ENCODE peak calls at places on chromosomes 4 and X, in five cellular contexts. A, R, Z, G and C are unnamed samples.

GRCh38 chr4:56575820-56576429 is 70.3 kb downstream of the ARL9 start:
- DNase-seq in Z (no peak), A (no peak), R (peak; percentile 53), G (no peak), C (no peak)

GRCh38 chrX:151225843-151226242 is 49.5 kb downstream of the GPR50 start:
- DNase-seq in A (no peak), G (no peak), Z (no peak), R (peak; percentile 29), C (no peak)

GRCh38 chrX:153885208-153885787 is 675 bp downstream of the L1CAM start:
- DNase-seq in G (no peak), R (no peak), Z (no peak), A (no peak), C (no peak)

GRCh38 chr4:30950737-30951136 is 230.6 kb downstream of the PCDH7 start:
- DNase-seq in A (no peak), R (peak; percentile 98), Z (no peak), G (no peak), C (no peak)

GRCh38 chrX:11759461-11760311 is 1.6 kb downstream of the MSL3 start:
- DNase-seq in G (peak; percentile 61), A (peak; percentile 82), Z (no peak), R (peak; percentile 90), C (peak; percentile 84)

GRCh38 chr4:68390205-68390604 is 40.3 kb upstream of the YTHDC1 start:
- DNase-seq in R (no peak), A (no peak), G (no peak), Z (no peak), C (no peak)

GRCh38 chrX:77299549-77299948 is 147.6 kb upstream of the FGF16 start:
- DNase-seq in A (no peak), R (no peak), G (no peak), Z (no peak), C (no peak)

GRCh38 chrX:9339603-9340569 is 125.0 kb upstream of the TBL1X start:
- DNase-seq in R (no peak), A (no peak), G (peak; percentile 42), Z (no peak), C (no peak)

GRCh38 chr4:54548831-54549460 is 108.8 kb upstream of the KIT start:
- DNase-seq in A (no peak), G (no peak), R (no peak), Z (no peak), C (no peak)

GRCh38 chr4:54545663-54546424 is 111.9 kb upstream of the KIT start:
- DNase-seq in G (no peak), Z (no peak), A (no peak), R (peak; percentile 95), C (no peak)

GRCh38 chr4:54550415-54551171 is 107.2 kb upstream of the KIT start:
- DNase-seq in G (no peak), R (peak; percentile 49), A (no peak), Z (no peak), C (no peak)

GRCh38 chr4:54547299-54548097 is 110.3 kb upstream of the KIT start:
- DNase-seq in A (no peak), R (peak; percentile 55), G (peak; percentile 59), Z (no peak), C (no peak)

GRCh38 chr4:54548098-54548620 is 109.6 kb upstream of the KIT start:
- DNase-seq in R (no peak), A (no peak), G (no peak), Z (no peak), C (no peak)
- H3K4me3 ChIP-seq in R (no peak overlapping the region), A (no peak overlapping the region), G (no peak overlapping the region), Z (no peak overlapping the region), C (no peak overlapping the region)

GRCh38 chrX:17654116-17654515 is 83.2 kb upstream of the SCML1 start:
- DNase-seq in Z (no peak), G (no peak), R (no peak), A (no peak), C (no peak)

GRCh38 chrX:17656556-17656955 is 80.7 kb upstream of the SCML1 start:
- DNase-seq in Z (no peak), G (no peak), A (no peak), R (no peak), C (no peak)

GRCh38 chrX:17656035-17656418 is 81.3 kb upstream of the SCML1 start:
- DNase-seq in G (no peak), Z (no peak), R (peak; percentile 11), A (no peak), C (no peak)

GRCh38 chrX:17655232-17656034 is 81.9 kb upstream of the SCML1 start:
- DNase-seq in G (no peak), A (no peak), R (peak; percentile 10), Z (no peak), C (no peak)
- H3K4me3 ChIP-seq in G (no peak overlapping the region), A (peak overlapping the region; percentile 27), R (peak overlapping the region; percentile 33), Z (peak overlapping the region; percentile 30), C (peak overlapping the region; percentile 39)

GRCh38 chrX:134171661-134172587 is 65.1 kb upstream of the CCDC160 start:
- DNase-seq in A (no peak), R (no peak), Z (no peak), G (peak; percentile 22), C (no peak)
- H3K4me3 ChIP-seq in A (peak overlapping the region; percentile 55), R (peak overlapping the region; percentile 39), Z (peak overlapping the region; percentile 65), G (no peak overlapping the region), C (peak overlapping the region; percentile 53)

GRCh38 chr4:85744950-85745349 is 270.0 kb downstream of the ARHGAP24 start:
- DNase-seq in A (no peak), Z (no peak), G (no peak), R (peak; percentile 76), C (no peak)
- H3K4me3 ChIP-seq in A (no peak overlapping the region), Z (no peak overlapping the region), G (no peak overlapping the region), R (no peak overlapping the region), C (no peak overlapping the region)

GRCh38 chr4:101787917-101788316 is 2.6 kb upstream of the BANK1 start:
- DNase-seq in G (no peak), Z (no peak), A (no peak), R (no peak), C (no peak)

GRCh38 chr4:101793397-101793796 is 2.9 kb downstream of the BANK1 start:
- DNase-seq in A (no peak), G (no peak), Z (no peak), R (no peak), C (no peak)

GRCh38 chr4:101792056-101792575 is 1.6 kb downstream of the BANK1 start:
- DNase-seq in Z (no peak), G (no peak), R (no peak), A (no peak), C (no peak)

GRCh38 chr4:101790521-101791188 is at the start of gene BANK1:
- DNase-seq in G (peak; percentile 63), R (peak; percentile 27), Z (peak; percentile 37), A (peak; percentile 71), C (no peak)

GRCh38 chr4:101791189-101791572 is 651 bp downstream of the BANK1 start:
- DNase-seq in Z (no peak), G (peak; percentile 37), R (no peak), A (no peak), C (no peak)
- H3K4me3 ChIP-seq in Z (peak overlapping the region; percentile 42), G (no peak overlapping the region), R (peak overlapping the region; percentile 43), A (peak overlapping the region; percentile 59), C (peak overlapping the region; percentile 63)

DNA sequence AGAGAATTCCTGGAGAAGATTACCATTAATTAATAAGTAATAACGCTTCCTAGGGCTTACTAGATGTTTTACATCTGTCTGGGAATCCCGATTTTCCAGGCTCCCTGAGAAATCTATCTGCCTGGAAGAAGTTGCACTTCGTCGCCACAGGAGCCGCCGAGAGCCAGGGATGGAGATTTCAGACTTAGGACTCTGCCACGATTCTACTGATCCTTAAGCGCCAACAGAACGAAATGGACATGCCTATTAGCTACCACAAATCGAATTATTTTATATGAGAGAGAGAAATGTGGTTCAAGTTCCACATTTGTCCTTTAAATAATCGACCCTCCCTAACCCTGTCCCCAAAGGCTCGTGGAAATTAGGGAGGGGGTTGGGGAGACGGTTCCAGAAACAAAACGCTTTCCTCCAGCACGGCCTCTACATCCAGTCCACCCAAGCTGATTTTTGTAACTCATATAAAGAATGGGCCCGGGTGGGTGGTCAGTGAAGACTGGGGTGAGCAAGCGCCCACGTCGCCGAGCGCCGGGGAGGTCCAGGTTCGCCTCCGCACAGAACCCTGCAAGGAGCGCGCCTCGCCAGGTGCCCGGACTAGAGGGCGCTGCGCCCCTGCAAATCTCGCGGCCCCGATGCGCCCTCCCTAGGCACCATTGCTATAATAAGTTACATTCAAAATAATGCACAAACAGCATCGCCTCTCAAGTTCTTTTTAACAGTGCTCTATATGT is 1.9 kb upstream of the FAT1 start:
- DNase-seq in Z (no peak), A (peak; percentile 76), G (peak; percentile 91), R (peak; percentile 92), C (no peak)
- H3K4me3 ChIP-seq in Z (peak overlapping the region; percentile 77), A (peak overlapping the region; percentile 77), G (peak overlapping the region; percentile 82), R (peak overlapping the region; percentile 99), C (peak overlapping the region; percentile 95)

GRCh38 chr4:6493668-6494304 is 21.4 kb upstream of the PPP2R2C start:
- DNase-seq in A (no peak), R (peak; percentile 29), Z (no peak), G (no peak), C (peak; percentile 67)
- H3K4me3 ChIP-seq in A (no peak overlapping the region), R (no peak overlapping the region), Z (no peak overlapping the region), G (no peak overlapping the region), C (peak overlapping the region; percentile 28)